ENCODE peak calls at places on chromosomes 16 and 17, in seven cellular contexts. One of them, this sample, is unnamed.

GRCh38 chr16:10964891-10965326 is 20.5 kb downstream of the CLEC16A start:
- DNase-seq in esophagus squamous epithelium: no peak
- DNase-seq in body of pancreas: no peak
- DNase-seq in stomach: no peak
- DNase-seq in gastrocnemius medialis: no peak
- DNase-seq in prostate gland: no peak
- DNase-seq in Peyer's patch: no peak
- DNase-seq in this sample: no peak

GRCh38 chr16:119835-120234 is 18.6 kb downstream of the NPRL3 start:
- DNase-seq in esophagus squamous epithelium: no peak
- DNase-seq in prostate gland: no peak
- DNase-seq in body of pancreas: no peak
- DNase-seq in Peyer's patch: no peak
- DNase-seq in gastrocnemius medialis: no peak
- DNase-seq in stomach: no peak
- DNase-seq in this sample: no peak

GRCh38 chr16:15855704-15856003 is 1.2 kb downstream of the MYH11 start:
- DNase-seq in Peyer's patch: no peak
- DNase-seq in body of pancreas: no peak
- DNase-seq in stomach: no peak
- DNase-seq in esophagus squamous epithelium: no peak
- DNase-seq in gastrocnemius medialis: no peak
- DNase-seq in prostate gland: no peak
- DNase-seq in this sample: no peak

GRCh38 chr17:27756467-27757371 is 43.6 kb downstream of the NOS2 start:
- DNase-seq in esophagus squamous epithelium: no peak
- DNase-seq in gastrocnemius medialis: no peak
- DNase-seq in Peyer's patch: peak
- DNase-seq in prostate gland: peak
- DNase-seq in body of pancreas: peak
- DNase-seq in stomach: peak
- DNase-seq in this sample: no peak

GRCh38 chr17:28298449-28298848 is 20.6 kb upstream of the TMEM97 start:
- DNase-seq in esophagus squamous epithelium: no peak
- DNase-seq in gastrocnemius medialis: no peak
- DNase-seq in body of pancreas: no peak
- DNase-seq in stomach: no peak
- DNase-seq in Peyer's patch: no peak
- DNase-seq in prostate gland: no peak
- DNase-seq in this sample: no peak

GRCh38 chr17:66469088-66469442 is 166.7 kb downstream of the PRKCA start:
- DNase-seq in stomach: no peak
- DNase-seq in esophagus squamous epithelium: no peak
- DNase-seq in Peyer's patch: no peak
- DNase-seq in gastrocnemius medialis: no peak
- DNase-seq in body of pancreas: no peak
- DNase-seq in prostate gland: no peak
- DNase-seq in this sample: no peak

GRCh38 chr16:48542020-48542473 is 67.9 kb downstream of the N4BP1 start:
- DNase-seq in Peyer's patch: peak
- DNase-seq in gastrocnemius medialis: peak
- DNase-seq in prostate gland: peak
- DNase-seq in esophagus squamous epithelium: no peak
- DNase-seq in stomach: no peak
- DNase-seq in body of pancreas: no peak
- DNase-seq in this sample: no peak

GRCh38 chr17:3037259-3037658 is 26.1 kb downstream of the OR1D5 start:
- DNase-seq in stomach: no peak
- DNase-seq in body of pancreas: no peak
- DNase-seq in Peyer's patch: no peak
- DNase-seq in esophagus squamous epithelium: no peak
- DNase-seq in gastrocnemius medialis: no peak
- DNase-seq in prostate gland: no peak
- DNase-seq in this sample: no peak

GRCh38 chr16:51389881-51390280 is 238.8 kb upstream of the SALL1 start:
- DNase-seq in gastrocnemius medialis: no peak
- DNase-seq in stomach: no peak
- DNase-seq in Peyer's patch: no peak
- DNase-seq in esophagus squamous epithelium: no peak
- DNase-seq in body of pancreas: no peak
- DNase-seq in prostate gland: no peak
- DNase-seq in this sample: no peak

DNA sequence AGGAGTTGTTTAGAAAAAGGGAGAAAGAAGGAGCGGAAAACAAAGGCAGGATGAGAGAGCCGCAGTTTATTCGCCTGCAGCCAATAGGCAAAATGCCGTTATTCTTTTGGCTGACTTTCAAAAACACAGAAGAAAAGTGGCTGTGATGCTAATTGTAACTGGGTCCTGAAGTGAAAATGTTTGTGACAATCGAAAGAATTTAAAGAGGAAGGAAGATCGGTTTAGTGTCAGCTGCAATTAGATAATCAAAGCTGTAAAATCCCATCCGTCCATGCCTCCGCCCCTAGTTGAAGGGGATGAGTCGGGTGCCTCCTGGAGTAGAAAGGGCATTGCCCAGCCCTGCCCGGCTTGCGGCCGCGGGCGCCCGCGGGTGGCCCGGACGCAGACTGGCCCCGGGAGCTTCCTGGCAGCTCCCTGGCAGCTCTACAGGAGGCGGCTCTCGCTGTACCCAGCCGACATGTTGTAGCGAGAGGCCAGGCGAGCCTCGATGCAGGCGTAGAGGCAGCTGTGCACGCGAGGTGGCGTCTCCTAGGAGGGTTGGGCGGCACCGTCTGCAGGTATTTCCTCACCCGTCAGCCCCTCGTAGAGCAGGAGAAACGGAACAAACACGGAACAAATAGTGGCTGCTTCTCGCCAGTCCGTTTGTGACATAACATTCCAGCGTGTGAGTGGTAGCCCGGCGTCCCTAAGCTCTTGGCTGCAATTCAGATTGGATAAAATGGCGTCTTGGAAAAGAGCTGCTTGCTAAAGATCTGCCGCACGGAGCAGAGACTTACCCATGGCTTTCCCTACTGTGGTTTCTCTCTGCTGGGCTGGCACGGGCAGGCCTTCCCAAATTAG is 82.3 kb downstream of the TNRC6C start:
- DNase-seq in esophagus squamous epithelium: no peak
- DNase-seq in gastrocnemius medialis: peak
- DNase-seq in body of pancreas: peak
- DNase-seq in Peyer's patch: peak
- DNase-seq in stomach: peak
- DNase-seq in prostate gland: peak
- DNase-seq in this sample: peak
- TF ChIP-seq POLR2A in esophagus squamous epithelium: no peak
- TF ChIP-seq POLR2A in gastrocnemius medialis: peak
- TF ChIP-seq POLR2A in body of pancreas: peak
- TF ChIP-seq POLR2A in Peyer's patch: no peak
- TF ChIP-seq POLR2A in stomach: no peak
- TF ChIP-seq POLR2A in prostate gland: no peak
- TF ChIP-seq POLR2A in this sample: no peak

DNA sequence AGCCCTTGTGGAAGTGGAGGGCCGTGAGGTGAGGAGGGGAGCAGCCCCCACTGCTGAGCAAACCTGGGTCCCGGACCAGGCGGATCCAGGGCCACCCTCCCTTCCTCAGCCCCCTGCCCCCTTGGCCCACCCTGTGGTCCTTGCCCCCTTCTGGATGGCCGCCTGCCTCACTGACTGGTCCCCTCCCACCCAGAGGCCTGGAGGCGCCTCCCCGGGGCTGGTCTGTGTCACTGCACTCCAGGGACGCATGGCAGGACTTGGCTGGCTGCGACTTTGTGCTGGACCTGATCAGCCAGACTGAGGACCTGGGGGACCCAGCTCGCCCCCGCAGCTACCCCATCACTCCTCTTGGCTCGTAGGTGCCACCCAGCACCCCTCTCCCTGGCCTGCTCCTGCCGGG is 19.2 kb upstream of the SMIM5 start:
- DNase-seq in Peyer's patch: no peak
- DNase-seq in body of pancreas: no peak
- DNase-seq in prostate gland: no peak
- DNase-seq in stomach: no peak
- DNase-seq in gastrocnemius medialis: no peak
- DNase-seq in esophagus squamous epithelium: no peak
- DNase-seq in this sample: no peak
- TF ChIP-seq CTCF in Peyer's patch: peak
- TF ChIP-seq CTCF in body of pancreas: no peak
- TF ChIP-seq CTCF in prostate gland: no peak
- TF ChIP-seq CTCF in stomach: no peak
- TF ChIP-seq CTCF in gastrocnemius medialis: no peak
- TF ChIP-seq CTCF in esophagus squamous epithelium: no peak
- TF ChIP-seq CTCF in this sample: no peak

DNA sequence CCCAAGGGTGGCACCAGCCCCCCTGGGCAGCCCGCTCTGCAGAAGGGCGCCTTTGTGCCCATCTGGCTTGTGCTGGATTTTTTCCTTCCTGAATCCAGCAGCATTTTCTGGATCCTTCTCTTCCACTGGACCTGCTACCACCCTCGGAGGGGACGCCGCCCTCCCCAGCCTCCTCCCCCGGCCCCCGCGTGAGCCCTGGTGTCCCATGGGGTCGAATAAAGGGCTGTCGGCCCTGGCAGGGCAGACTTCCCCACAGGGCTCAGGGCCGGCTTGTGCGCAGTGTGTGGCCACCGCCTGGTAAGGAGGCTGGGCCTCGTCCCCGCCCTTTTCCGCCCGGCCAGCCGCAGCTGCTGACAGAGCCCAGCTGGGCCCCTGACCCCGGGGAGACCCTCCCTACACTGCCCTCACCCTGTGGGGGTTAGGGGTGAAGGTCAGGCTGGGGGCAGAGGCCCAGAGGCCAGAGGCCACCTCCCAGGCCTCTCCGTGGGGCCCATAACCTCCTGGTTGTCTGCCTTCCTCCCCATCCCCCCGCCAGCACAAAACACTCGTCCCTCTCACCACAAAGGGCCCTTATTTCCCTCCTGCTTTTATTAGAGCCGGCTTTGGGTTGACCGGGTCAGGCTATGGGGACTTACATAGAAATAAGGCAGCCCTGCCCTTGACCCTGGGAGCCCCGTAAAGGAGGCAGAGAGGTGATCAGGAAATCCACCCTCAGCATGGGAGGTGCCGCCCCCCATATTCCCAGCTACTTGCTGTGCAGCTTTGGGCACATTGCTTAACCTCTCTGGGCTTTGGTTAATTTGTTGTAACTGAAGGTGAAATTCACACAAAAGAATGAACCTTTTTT is 179.3 kb upstream of the CIBAR2 start:
- DNase-seq in prostate gland: no peak
- DNase-seq in Peyer's patch: peak
- DNase-seq in stomach: peak
- DNase-seq in gastrocnemius medialis: no peak
- DNase-seq in esophagus squamous epithelium: no peak
- DNase-seq in body of pancreas: no peak
- DNase-seq in this sample: no peak
- H3K27ac ChIP-seq in prostate gland: no peak
- H3K27ac ChIP-seq in Peyer's patch: no peak
- H3K27ac ChIP-seq in stomach: peak
- H3K27ac ChIP-seq in gastrocnemius medialis: peak
- H3K27ac ChIP-seq in esophagus squamous epithelium: peak
- H3K27ac ChIP-seq in body of pancreas: no peak
- H3K27ac ChIP-seq in this sample: no peak

DNA sequence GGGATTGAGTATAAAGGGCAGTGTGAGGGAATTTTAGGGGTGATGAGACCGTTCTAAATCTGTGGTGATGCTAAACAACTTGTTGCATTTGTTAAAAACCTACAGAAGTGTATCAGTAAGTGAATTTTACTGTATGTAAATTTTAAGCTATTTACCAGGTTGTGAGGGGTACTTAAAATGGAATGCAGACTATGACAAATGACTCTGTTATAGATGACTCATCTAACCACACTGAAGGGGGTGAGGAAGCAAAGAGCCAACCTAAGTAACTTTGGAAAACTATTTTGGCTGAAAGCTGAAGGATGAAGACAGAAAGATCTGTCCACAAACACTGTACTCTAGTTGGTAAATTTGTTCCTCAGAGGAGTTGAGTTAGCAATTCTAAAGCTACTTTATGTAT is 5.3 kb upstream of the MKS1 start:
- DNase-seq in prostate gland: no peak
- DNase-seq in Peyer's patch: no peak
- DNase-seq in esophagus squamous epithelium: no peak
- DNase-seq in body of pancreas: no peak
- DNase-seq in gastrocnemius medialis: no peak
- DNase-seq in stomach: no peak
- DNase-seq in this sample: no peak
- TF ChIP-seq POLR2A in prostate gland: no peak
- TF ChIP-seq POLR2A in Peyer's patch: no peak
- TF ChIP-seq POLR2A in esophagus squamous epithelium: no peak
- TF ChIP-seq POLR2A in body of pancreas: no peak
- TF ChIP-seq POLR2A in gastrocnemius medialis: no peak
- TF ChIP-seq POLR2A in stomach: no peak
- TF ChIP-seq POLR2A in this sample: no peak

GRCh38 chr17:49287481-49287880 is 56.9 kb upstream of the PHOSPHO1 start:
- DNase-seq in body of pancreas: no peak
- DNase-seq in prostate gland: no peak
- DNase-seq in Peyer's patch: no peak
- DNase-seq in esophagus squamous epithelium: no peak
- DNase-seq in stomach: no peak
- DNase-seq in gastrocnemius medialis: no peak
- DNase-seq in this sample: no peak
- TF ChIP-seq CTCF in body of pancreas: no peak
- TF ChIP-seq CTCF in prostate gland: no peak
- TF ChIP-seq CTCF in Peyer's patch: no peak
- TF ChIP-seq CTCF in esophagus squamous epithelium: no peak
- TF ChIP-seq CTCF in stomach: no peak
- TF ChIP-seq CTCF in gastrocnemius medialis: no peak
- TF ChIP-seq CTCF in this sample: no peak

GRCh38 chr17:16976686-16977550 is 5.0 kb upstream of the TNFRSF13B start:
- DNase-seq in Peyer's patch: no peak
- DNase-seq in body of pancreas: no peak
- DNase-seq in gastrocnemius medialis: no peak
- DNase-seq in stomach: no peak
- DNase-seq in prostate gland: no peak
- DNase-seq in esophagus squamous epithelium: no peak
- DNase-seq in this sample: no peak

GRCh38 chr17:16974569-16975265 is 2.8 kb upstream of the TNFRSF13B start:
- DNase-seq in gastrocnemius medialis: no peak
- DNase-seq in esophagus squamous epithelium: no peak
- DNase-seq in body of pancreas: no peak
- DNase-seq in Peyer's patch: no peak
- DNase-seq in stomach: no peak
- DNase-seq in prostate gland: no peak
- DNase-seq in this sample: no peak

GRCh38 chr17:16977932-16978331 is 6.0 kb upstream of the TNFRSF13B start:
- DNase-seq in body of pancreas: no peak
- DNase-seq in Peyer's patch: no peak
- DNase-seq in stomach: no peak
- DNase-seq in esophagus squamous epithelium: no peak
- DNase-seq in prostate gland: no peak
- DNase-seq in gastrocnemius medialis: no peak
- DNase-seq in this sample: no peak

GRCh38 chr17:16975266-16975651 is 3.3 kb upstream of the TNFRSF13B start:
- DNase-seq in stomach: no peak
- DNase-seq in prostate gland: no peak
- DNase-seq in Peyer's patch: no peak
- DNase-seq in esophagus squamous epithelium: no peak
- DNase-seq in gastrocnemius medialis: no peak
- DNase-seq in body of pancreas: no peak
- DNase-seq in this sample: no peak

GRCh38 chr17:16975744-16976625 is 4.1 kb upstream of the TNFRSF13B start:
- DNase-seq in gastrocnemius medialis: no peak
- DNase-seq in body of pancreas: no peak
- DNase-seq in Peyer's patch: no peak
- DNase-seq in esophagus squamous epithelium: no peak
- DNase-seq in prostate gland: no peak
- DNase-seq in stomach: no peak
- DNase-seq in this sample: no peak
- H3K27ac ChIP-seq in gastrocnemius medialis: no peak
- H3K27ac ChIP-seq in body of pancreas: no peak
- H3K27ac ChIP-seq in Peyer's patch: peak
- H3K27ac ChIP-seq in esophagus squamous epithelium: no peak
- H3K27ac ChIP-seq in prostate gland: no peak
- H3K27ac ChIP-seq in stomach: no peak
- H3K27ac ChIP-seq in this sample: no peak

This sample was measured in uterus.